ENCODE peak calls at places on chromosome 16, in six cellular contexts. Z is CD8-positive, alpha-beta T cell; X is astrocyte of the spinal cord; J is mucosa of descending colon; H is upper lobe of right lung; B is astrocyte of the cerebellum. E is an unnamed sample.
A peak's percentile ranks its signal among the peaks of the same experiment; 100 is the strongest.

GRCh38 chr16:72482695-72483094 is 310.7 kb upstream of the PMFBP1 start:
- DNase-seq in H (no peak), J (no peak), B (no peak), Z (no peak), X (no peak), E (no peak)

GRCh38 chr16:53785044-53785443 is 81.1 kb downstream of the FTO start:
- DNase-seq in B (peak; percentile 49), H (no peak), J (no peak), X (no peak), Z (no peak), E (peak; percentile 31)

GRCh38 chr16:81004646-81005353 is 1.9 kb downstream of the CMC2 start:
- DNase-seq in Z (no peak), H (no peak), B (peak; percentile 50), X (peak; percentile 78), J (no peak), E (peak; percentile 71)

GRCh38 chr16:88597856-88598491 is 27.8 kb downstream of the ZC3H18 start:
- DNase-seq in H (no peak), B (no peak), Z (no peak), X (no peak), J (no peak), E (no peak)

GRCh38 chr16:89958068-89958467 is 9.5 kb downstream of the DEF8 start:
- DNase-seq in J (peak; percentile 50), Z (no peak), B (no peak), H (peak; percentile 79), X (peak; percentile 7), E (peak; percentile 39)

GRCh38 chr16:84502581-84502980 is 1.9 kb downstream of the MEAK7 start:
- DNase-seq in X (no peak), Z (no peak), B (no peak), H (peak; percentile 16), J (no peak), E (peak; percentile 41)

GRCh38 chr16:85924675-85925074 is 25.7 kb downstream of the IRF8 start:
- DNase-seq in Z (no peak), J (no peak), X (no peak), H (no peak), B (no peak), E (peak; percentile 31)

GRCh38 chr16:87086575-87086974 is 230.6 kb downstream of the C16orf95 start:
- DNase-seq in X (peak; percentile 65), B (peak; percentile 60), Z (no peak), H (no peak), J (no peak), E (peak; percentile 43)

GRCh38 chr16:66844009-66844341 is 239 bp upstream of the CA7 start:
- DNase-seq in B (no peak), H (no peak), X (no peak), Z (no peak), J (peak; percentile 46), E (no peak)

GRCh38 chr16:4011940-4012629 is 104.2 kb downstream of the ADCY9 start:
- DNase-seq in B (no peak), J (no peak), X (no peak), H (no peak), Z (no peak), E (no peak)

GRCh38 chr16:75043175-75043937 is 44.5 kb downstream of the ZNRF1 start:
- DNase-seq in B (no peak), Z (no peak), H (no peak), X (peak; percentile 24), J (no peak), E (no peak)

GRCh38 chr16:14113344-14113743 is 42.2 kb downstream of the MRTFB start:
- DNase-seq in X (no peak), H (no peak), Z (no peak), J (no peak), B (no peak), E (no peak)

GRCh38 chr16:1823821-1824220 is 2.8 kb downstream of the HAGH start:
- DNase-seq in X (peak; percentile 39), B (no peak), H (no peak), Z (no peak), J (peak; percentile 29), E (peak; percentile 35)

GRCh38 chr16:34078697-34079096 is 619.3 kb downstream of the TP53TG3F start:
- DNase-seq in H (no peak), X (peak; percentile 10), J (no peak), Z (no peak), B (no peak), E (peak; percentile 62)

GRCh38 chr16:89102035-89102776 is 8.6 kb downstream of the ACSF3 start:
- DNase-seq in J (peak; percentile 80), B (no peak), Z (no peak), H (no peak), X (no peak), E (no peak)

GRCh38 chr16:86362155-86362849 is 148.0 kb upstream of the FOXF1 start:
- DNase-seq in J (no peak), B (no peak), H (no peak), Z (no peak), X (no peak), E (peak; percentile 32)

GRCh38 chr16:9977333-9977897 is 204.8 kb downstream of the GRIN2A start:
- DNase-seq in J (no peak), X (no peak), H (no peak), Z (no peak), B (no peak), E (no peak)

GRCh38 chr16:4345439-4346204 is 5.5 kb downstream of the PAM16 start:
- DNase-seq in H (peak; percentile 71), J (no peak), X (no peak), B (no peak), Z (no peak), E (no peak)

GRCh38 chr16:144797-145252 is 6.4 kb upstream of the NPRL3 start:
- DNase-seq in J (no peak), H (no peak), X (no peak), B (no peak), Z (no peak), E (no peak)

GRCh38 chr16:49369638-49370219 is 3.9 kb upstream of the C16orf78 start:
- DNase-seq in B (no peak), J (no peak), X (no peak), Z (no peak), H (no peak), E (no peak)

GRCh38 chr16:14635394-14636145 is 2.8 kb downstream of the BFAR start:
- DNase-seq in B (no peak), X (no peak), Z (no peak), J (no peak), H (no peak), E (no peak)

GRCh38 chr16:87877942-87878507 is 8.7 kb upstream of the SLC7A5 start:
- DNase-seq in Z (no peak), H (no peak), B (no peak), J (no peak), X (no peak), E (no peak)

GRCh38 chr16:75062135-75062943 is 54.2 kb downstream of the LDHD start:
- DNase-seq in B (no peak), H (no peak), X (no peak), Z (no peak), J (no peak), E (peak; percentile 36)

GRCh38 chr16:67392301-67393059 is 818 bp downstream of the TPPP3 start:
- DNase-seq in J (no peak), X (no peak), B (no peak), H (peak; percentile 61), Z (no peak), E (no peak)

GRCh38 chr16:89067677-89068076 is 26.0 kb upstream of the ACSF3 start:
- DNase-seq in H (no peak), X (no peak), J (peak; percentile 57), B (no peak), Z (no peak), E (no peak)

GRCh38 chr16:29821663-29822115 is 1.4 kb downstream of the MVP start:
- DNase-seq in J (peak; percentile 67), Z (no peak), B (peak; percentile 78), H (no peak), X (peak; percentile 86), E (peak; percentile 87)

GRCh38 chr16:64950731-64951130 is 171.1 kb downstream of the CDH11 start:
- DNase-seq in X (no peak), H (no peak), B (no peak), J (no peak), Z (no peak), E (no peak)

DNA sequence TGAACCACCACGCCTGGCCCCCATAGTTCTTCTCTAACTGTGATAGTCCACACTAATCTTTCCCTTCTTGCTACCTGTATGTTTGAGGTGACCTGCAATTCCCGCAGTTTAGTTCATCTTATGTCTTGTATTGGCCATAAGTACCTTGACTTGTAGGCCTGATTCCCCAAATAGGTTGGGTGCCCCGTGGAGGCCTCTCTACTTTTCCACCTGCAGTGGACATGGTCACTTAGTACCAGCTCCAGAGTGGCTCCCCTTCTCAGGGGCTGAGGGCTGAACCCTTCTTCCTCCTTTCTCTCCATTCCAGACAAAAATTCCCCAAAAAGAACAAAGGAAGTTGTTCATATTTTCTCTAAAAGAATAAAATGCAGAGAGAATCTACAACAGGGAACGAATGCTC is 33.5 kb upstream of the CES5A start:
- DNase-seq in X (no peak), B (no peak), J (no peak), Z (no peak), H (no peak), E (no peak)
- TF ChIP-seq CTCF in X (no peak), B (no peak), J (no peak), Z (no peak), H (no peak), E (no peak)

GRCh38 chr16:57503366-57503765 is 17.1 kb upstream of the DOK4 start:
- DNase-seq in H (no peak), X (no peak), B (no peak), Z (no peak), J (no peak), E (no peak)
- TF ChIP-seq CTCF in H (no peak), X (no peak), B (no peak), Z (no peak), J (no peak), E (no peak)

DNA sequence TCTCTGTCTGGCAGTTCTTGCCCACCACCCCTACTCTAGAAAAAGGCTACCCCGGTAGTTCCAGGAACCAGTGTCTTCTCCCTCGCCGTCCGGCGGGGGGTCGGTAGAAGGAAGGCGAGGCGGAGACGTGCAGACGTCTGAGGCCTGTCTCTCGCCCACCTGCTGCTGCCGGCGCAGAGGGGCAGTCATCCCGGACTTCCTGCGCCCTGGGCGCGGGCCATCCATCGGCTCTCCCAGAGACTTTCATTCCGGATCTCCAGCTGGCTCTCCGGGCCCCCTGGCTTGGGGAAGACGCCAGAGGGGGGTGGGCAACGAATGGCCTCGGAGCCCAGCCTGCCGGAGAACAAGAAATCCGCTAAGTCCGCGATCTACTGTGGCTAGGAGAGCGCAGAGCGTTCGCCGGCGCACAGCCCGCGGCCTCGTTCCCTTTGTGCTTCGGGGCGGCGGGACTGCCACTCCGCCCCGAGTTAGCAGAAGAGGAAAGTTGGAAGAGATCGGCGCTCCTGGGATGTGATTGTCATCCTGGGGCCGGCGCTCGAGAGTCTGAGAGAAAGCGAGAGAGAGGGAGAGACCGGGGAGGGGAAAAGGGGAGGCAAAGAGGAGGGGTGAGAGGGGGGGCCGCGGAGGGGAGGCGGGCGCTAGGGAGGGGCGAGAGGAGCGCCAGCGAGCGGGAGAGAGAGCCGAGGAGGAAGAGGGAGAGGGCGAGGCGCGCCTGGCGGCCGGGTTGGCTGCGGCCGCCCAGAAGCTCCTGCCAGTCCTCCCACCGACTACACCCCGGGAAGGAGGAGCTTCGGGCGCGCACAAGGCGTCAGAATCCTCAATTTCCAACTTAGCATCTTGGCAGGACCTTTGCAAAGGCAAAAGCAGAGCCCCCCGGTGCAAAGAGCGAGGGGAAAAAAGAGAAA is at the start of gene IRX5:
- DNase-seq in J (peak; percentile 80), B (peak; percentile 93), X (peak; percentile 98), Z (no peak), H (peak; percentile 96), E (peak; percentile 94)
- TF ChIP-seq CTCF in J (no peak), B (no peak), X (no peak), Z (no peak), H (peak; percentile 8), E (no peak)

GRCh38 chr16:68707341-68708152 is 29.5 kb upstream of the CDH1 start:
- DNase-seq in H (peak; percentile 85), Z (no peak), J (peak; percentile 83), B (no peak), X (peak; percentile 41), E (no peak)
- TF ChIP-seq CTCF in H (no peak), Z (no peak), J (no peak), B (peak; percentile 32), X (peak; percentile 23), E (no peak)

GRCh38 chr16:62205459-62205858 is 169.2 kb upstream of the CDH8 start:
- DNase-seq in Z (no peak), B (no peak), X (no peak), H (no peak), J (no peak), E (no peak)
- TF ChIP-seq CTCF in Z (no peak), B (no peak), X (no peak), H (no peak), J (no peak), E (no peak)

E was measured in fibroblast of mammary gland.